ENCODE peak calls at places on chromosomes 4 and X, in six cellular contexts. O is right atrium auricular region, S is endothelial cell of umbilical vein, X is dorsolateral prefrontal cortex, D is AG04450, W is mammary epithelial cell. I is an unnamed sample.

GRCh38 chr4:61296115-61296514 is 96.0 kb downstream of the ADGRL3 start:
- DNase-seq in O (no peak), S (no peak), X (no peak), D (no peak), W (no peak), I (no peak)

GRCh38 chrX:78104447-78105176 is 564 bp downstream of the PGK1 start:
- DNase-seq in O (peak), S (peak), X (no peak), D (no peak), W (peak), I (peak)

GRCh38 chr4:169385356-169385755 is 114.6 kb upstream of the SH3RF1 start:
- DNase-seq in O (no peak), S (no peak), X (no peak), D (peak), W (no peak), I (no peak)

GRCh38 chr4:160981083-160981482 is 1182.7 kb downstream of the FSTL5 start:
- DNase-seq in O (no peak), S (no peak), X (no peak), D (no peak), W (no peak), I (no peak)

GRCh38 chrX:311156-312129 is 7.2 kb downstream of the GTPBP6 start:
- DNase-seq in O (no peak), S (no peak), X (no peak), D (no peak), W (no peak), I (no peak)

GRCh38 chrX:121581885-121582284 is 534.5 kb downstream of the GLUD2 start:
- DNase-seq in O (no peak), S (no peak), X (no peak), D (no peak), W (peak), I (no peak)

GRCh38 chr4:77695769-77696168 is 90.1 kb downstream of the CXCL13 start:
- DNase-seq in O (no peak), S (peak), X (no peak), D (peak), W (peak), I (no peak)

GRCh38 chr4:41645716-41646115 is 102.8 kb downstream of the PHOX2B start:
- DNase-seq in O (no peak), S (no peak), X (no peak), D (no peak), W (no peak), I (no peak)

GRCh38 chrX:73214366-73215094 is at the start of gene NAP1L2:
- DNase-seq in O (peak), S (peak), X (peak), D (no peak), W (peak), I (peak)

GRCh38 chrX:95878874-95879273 is 805.8 kb upstream of the DIAPH2 start:
- DNase-seq in O (no peak), S (no peak), X (no peak), D (no peak), W (no peak), I (no peak)

GRCh38 chrX:134480061-134480460 is 20.1 kb downstream of the HPRT1 start:
- DNase-seq in O (no peak), S (no peak), X (no peak), D (no peak), W (peak), I (no peak)

GRCh38 chr4:11512861-11513260 is 84.2 kb upstream of the HS3ST1 start:
- DNase-seq in O (no peak), S (no peak), X (no peak), D (no peak), W (peak), I (no peak)

GRCh38 chr4:150411527-150411926 is 170.4 kb upstream of the MAB21L2 start:
- DNase-seq in O (no peak), S (peak), X (no peak), D (no peak), W (no peak), I (no peak)

GRCh38 chrX:108437789-108438623 is at the start of gene COL4A6:
- DNase-seq in O (no peak), S (peak), X (no peak), D (no peak), W (peak), I (peak)

GRCh38 chr4:118867311-118868067 is 21.2 kb upstream of the SYNPO2 start:
- DNase-seq in O (no peak), S (no peak), X (no peak), D (no peak), W (no peak), I (no peak)

GRCh38 chr4:39464886-39465501 is 6.1 kb downstream of the LIAS start:
- DNase-seq in O (no peak), S (peak), X (no peak), D (peak), W (peak), I (no peak)

GRCh38 chrX:123860983-123861382 is 1.1 kb downstream of the XIAP start:
- DNase-seq in O (no peak), S (peak), X (no peak), D (no peak), W (peak), I (no peak)

GRCh38 chr4:139872274-139872673 is 206.7 kb downstream of the MGST2 start:
- DNase-seq in O (no peak), S (peak), X (no peak), D (peak), W (peak), I (no peak)

GRCh38 chrX:141733371-141733770 is 34.8 kb upstream of the SPANXD start:
- DNase-seq in O (no peak), S (peak), X (no peak), D (no peak), W (no peak), I (no peak)

GRCh38 chrX:46676399-46677351 is 82.2 kb downstream of the SLC9A7 start:
- DNase-seq in O (no peak), S (no peak), X (no peak), D (no peak), W (no peak), I (no peak)

GRCh38 chr4:119132306-119132705 is 3.3 kb upstream of the MYOZ2 start:
- DNase-seq in O (no peak), S (no peak), X (no peak), D (no peak), W (no peak), I (no peak)

GRCh38 chr4:24213936-24214335 is 324.1 kb upstream of the PPARGC1A start:
- DNase-seq in O (no peak), S (no peak), X (no peak), D (no peak), W (no peak), I (no peak)

GRCh38 chrX:19593684-19594083 is 78.4 kb upstream of the MAP3K15 start:
- DNase-seq in O (no peak), S (peak), X (no peak), D (no peak), W (no peak), I (no peak)

GRCh38 chr4:153271820-153272219 is 67.6 kb downstream of the TRIM2 start:
- DNase-seq in O (no peak), S (no peak), X (no peak), D (no peak), W (no peak), I (no peak)

DNA sequence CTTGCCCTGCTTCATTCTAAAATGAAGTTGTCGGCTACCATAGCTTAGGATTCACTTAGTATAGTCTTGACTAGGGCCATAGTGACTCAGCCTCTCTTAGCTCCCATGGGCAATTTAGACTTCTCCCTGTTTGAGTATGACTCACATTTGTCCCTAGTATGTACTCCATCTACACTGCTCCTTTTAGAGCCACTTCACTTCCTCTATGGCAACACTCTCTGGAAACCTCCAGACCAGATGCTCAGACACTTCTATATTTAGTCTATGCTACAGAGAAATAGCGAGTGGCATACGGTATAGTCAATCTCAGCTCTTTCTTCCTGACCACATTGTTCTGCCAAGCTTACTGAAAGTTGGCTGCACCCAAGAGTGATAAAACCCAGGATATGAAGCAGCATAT is 11.2 kb downstream of the MEPE start:
- DNase-seq in O (no peak), S (peak), X (no peak), D (no peak), W (peak), I (no peak)
- H3K4me3 ChIP-seq in O (no peak), S (no peak), X (no peak), D (no peak), W (no peak), I (no peak)

GRCh38 chrX:148380614-148381561 is 119.5 kb upstream of the AFF2 start:
- DNase-seq in O (no peak), S (no peak), X (no peak), D (no peak), W (peak), I (no peak)
- H3K4me3 ChIP-seq in O (no peak), S (no peak), X (peak), D (no peak), W (no peak), I (no peak)

GRCh38 chrX:48695925-48696300 is 621 bp upstream of the SUV39H1 start:
- DNase-seq in O (no peak), S (no peak), X (no peak), D (no peak), W (no peak), I (no peak)

GRCh38 chrX:48696301-48697181 is at the start of gene SUV39H1:
- DNase-seq in O (peak), S (peak), X (peak), D (peak), W (peak), I (peak)

GRCh38 chrX:48697182-48697727 is 721 bp downstream of the SUV39H1 start:
- DNase-seq in O (no peak), S (peak), X (no peak), D (no peak), W (no peak), I (no peak)

GRCh38 chrX:48694776-48695523 is 1.6 kb upstream of the SUV39H1 start:
- DNase-seq in O (no peak), S (no peak), X (no peak), D (no peak), W (no peak), I (no peak)

DNA sequence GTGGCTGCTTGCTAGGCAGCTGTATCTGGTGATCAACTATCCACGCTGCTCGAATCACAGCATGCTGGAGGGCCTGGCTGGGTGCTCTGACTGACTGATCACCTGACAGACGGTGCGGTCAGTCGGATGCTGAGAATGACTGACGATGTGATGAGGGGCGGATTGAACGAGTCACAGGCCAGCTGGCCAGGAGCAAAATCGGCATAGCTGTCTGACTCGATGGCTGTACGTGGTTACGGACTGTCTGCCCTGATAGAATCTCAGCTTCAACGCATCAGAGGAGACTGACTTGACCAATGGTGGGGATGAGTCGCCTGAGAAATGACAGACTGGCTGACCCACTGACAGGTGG is 1.0 kb upstream of the SUV39H1 start:
- DNase-seq in O (no peak), S (no peak), X (no peak), D (no peak), W (peak), I (no peak)
- H3K4me3 ChIP-seq in O (peak), S (peak), X (peak), D (peak), W (no peak), I (no peak)

GRCh38 chr4:181688416-181688815 is 554.8 kb upstream of the TENM3 start:
- DNase-seq in O (no peak), S (no peak), X (no peak), D (no peak), W (no peak), I (no peak)

GRCh38 chr4:181688886-181689285 is 554.3 kb upstream of the TENM3 start:
- DNase-seq in O (no peak), S (no peak), X (no peak), D (no peak), W (no peak), I (no peak)

GRCh38 chr4:181693517-181693916 is 549.7 kb upstream of the TENM3 start:
- DNase-seq in O (no peak), S (no peak), X (no peak), D (no peak), W (no peak), I (no peak)

GRCh38 chr4:181690498-181690897 is 552.7 kb upstream of the TENM3 start:
- DNase-seq in O (no peak), S (no peak), X (no peak), D (no peak), W (no peak), I (no peak)

DNA sequence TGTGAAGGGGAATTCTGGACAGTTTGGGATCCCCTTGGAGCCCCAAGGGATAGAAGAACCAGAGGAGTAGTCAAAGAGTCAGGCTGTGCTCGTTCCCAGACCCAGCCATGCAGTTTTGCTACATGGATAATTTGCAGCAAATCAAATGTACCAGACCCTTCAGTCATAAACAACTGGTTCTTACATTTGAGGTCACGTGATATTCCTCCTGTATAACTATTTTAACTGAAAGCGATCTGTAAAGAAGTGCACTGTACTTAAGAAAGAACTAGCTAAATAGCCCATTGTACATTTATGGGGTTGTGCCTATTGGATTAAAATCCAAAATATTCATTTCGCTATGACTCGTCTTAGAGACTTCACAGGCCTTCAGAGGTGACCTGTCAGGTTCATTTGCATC is 550.2 kb upstream of the TENM3 start:
- DNase-seq in O (no peak), S (no peak), X (no peak), D (no peak), W (no peak), I (no peak)
- H3K4me3 ChIP-seq in O (no peak), S (no peak), X (no peak), D (no peak), W (no peak), I (no peak)

GRCh38 chr4:6458528-6458927 is 13.9 kb downstream of the PPP2R2C start:
- DNase-seq in O (no peak), S (no peak), X (no peak), D (no peak), W (no peak), I (no peak)
- H3K4me3 ChIP-seq in O (no peak), S (no peak), X (no peak), D (no peak), W (no peak), I (no peak)